ENCODE peak calls at places on chromosomes 2 and 18, in six cellular contexts. B is psoas muscle; H is CD4-positive, alpha-beta T cell; A is SK-N-SH; E is kidney epithelial cell; F is gastrocnemius medialis. O is an unnamed sample.
A peak's percentile ranks its signal among the peaks of the same experiment; 100 is the strongest.

GRCh38 chr2:141423212-141423611 is 707.6 kb downstream of the LRP1B start:
- DNase-seq in A (no peak), H (no peak), E (no peak), B (no peak), F (no peak), O (no peak)

GRCh38 chr2:74764429-74765272 is 69.3 kb upstream of the HK2 start:
- DNase-seq in B (no peak), H (no peak), A (no peak), F (no peak), E (no peak), O (no peak)

GRCh38 chr2:150142561-150142960 is 344.9 kb downstream of the RND3 start:
- DNase-seq in A (no peak), F (no peak), B (no peak), H (no peak), E (no peak), O (no peak)

GRCh38 chr2:205803507-205803906 is 121.2 kb downstream of the NRP2 start:
- DNase-seq in F (no peak), A (no peak), H (no peak), B (no peak), E (no peak), O (no peak)

GRCh38 chr18:9961031-9961430 is 47.2 kb downstream of the VAPA start:
- DNase-seq in E (no peak), H (no peak), F (no peak), A (no peak), B (no peak), O (no peak)

GRCh38 chr2:64722645-64723044 is 68.9 kb upstream of the SERTAD2 start:
- DNase-seq in E (no peak), H (no peak), F (no peak), A (no peak), B (no peak), O (no peak)

GRCh38 chr2:73238149-73238548 is 4.0 kb downstream of the CCT7 start:
- DNase-seq in F (no peak), H (no peak), A (no peak), B (no peak), E (no peak), O (no peak)

GRCh38 chr2:43425659-43426058 is 170.2 kb downstream of the THADA start:
- DNase-seq in H (no peak), E (no peak), B (no peak), A (no peak), F (no peak), O (no peak)

GRCh38 chr2:240259201-240259923 is 118.9 kb upstream of the OTOS start:
- DNase-seq in H (no peak), E (no peak), A (peak; percentile 58), F (peak; percentile 84), B (peak; percentile 92), O (peak; percentile 42)

GRCh38 chr2:22634167-22634566 is 750.8 kb upstream of the KLHL29 start:
- DNase-seq in H (no peak), A (peak; percentile 64), E (no peak), B (no peak), F (no peak), O (no peak)

GRCh38 chr2:67268806-67269205 is 128.3 kb upstream of the ETAA1 start:
- DNase-seq in E (no peak), B (no peak), H (no peak), F (no peak), A (no peak), O (no peak)

GRCh38 chr2:28567076-28567471 is 71.2 kb downstream of the PLB1 start:
- DNase-seq in H (peak; percentile 13), A (peak; percentile 71), E (no peak), F (no peak), B (no peak), O (no peak)

GRCh38 chr2:218259099-218259921 is 1.5 kb upstream of the GPBAR1 start:
- DNase-seq in F (no peak), E (no peak), B (peak; percentile 78), H (no peak), A (peak; percentile 81), O (no peak)

GRCh38 chr18:74063023-74063422 is 84.6 kb downstream of the FBXO15 start:
- DNase-seq in E (no peak), F (no peak), B (no peak), A (no peak), H (no peak), O (no peak)

GRCh38 chr2:38233231-38233983 is 143.7 kb downstream of the ATL2 start:
- DNase-seq in B (no peak), H (no peak), A (no peak), F (no peak), E (no peak), O (no peak)

GRCh38 chr2:175025946-175026345 is 20.8 kb upstream of the CHN1 start:
- DNase-seq in F (no peak), A (no peak), H (no peak), E (no peak), B (no peak), O (no peak)

GRCh38 chr2:7795358-7796199 is 878.4 kb downstream of the RNF144A start:
- DNase-seq in B (no peak), F (no peak), H (no peak), E (no peak), A (no peak), O (no peak)

GRCh38 chr2:23776021-23776420 is 150.9 kb downstream of the ATAD2B start:
- DNase-seq in F (no peak), E (no peak), H (no peak), B (no peak), A (no peak), O (no peak)

GRCh38 chr2:191908874-191909273 is 62.0 kb upstream of the CAVIN2 start:
- DNase-seq in F (no peak), H (no peak), B (no peak), E (no peak), A (no peak), O (no peak)

GRCh38 chr2:6977095-6977777 is 60.0 kb downstream of the RNF144A start:
- DNase-seq in A (no peak), H (no peak), F (no peak), B (peak; percentile 62), E (no peak), O (no peak)

GRCh38 chr2:199583676-199584075 is 125.9 kb upstream of the SATB2 start:
- DNase-seq in E (no peak), B (no peak), A (no peak), F (no peak), H (no peak), O (no peak)

GRCh38 chr2:165953306-165953654 is 296 bp downstream of the TTC21B start:
- DNase-seq in B (no peak), H (no peak), F (peak; percentile 17), E (no peak), A (no peak), O (peak; percentile 69)

DNA sequence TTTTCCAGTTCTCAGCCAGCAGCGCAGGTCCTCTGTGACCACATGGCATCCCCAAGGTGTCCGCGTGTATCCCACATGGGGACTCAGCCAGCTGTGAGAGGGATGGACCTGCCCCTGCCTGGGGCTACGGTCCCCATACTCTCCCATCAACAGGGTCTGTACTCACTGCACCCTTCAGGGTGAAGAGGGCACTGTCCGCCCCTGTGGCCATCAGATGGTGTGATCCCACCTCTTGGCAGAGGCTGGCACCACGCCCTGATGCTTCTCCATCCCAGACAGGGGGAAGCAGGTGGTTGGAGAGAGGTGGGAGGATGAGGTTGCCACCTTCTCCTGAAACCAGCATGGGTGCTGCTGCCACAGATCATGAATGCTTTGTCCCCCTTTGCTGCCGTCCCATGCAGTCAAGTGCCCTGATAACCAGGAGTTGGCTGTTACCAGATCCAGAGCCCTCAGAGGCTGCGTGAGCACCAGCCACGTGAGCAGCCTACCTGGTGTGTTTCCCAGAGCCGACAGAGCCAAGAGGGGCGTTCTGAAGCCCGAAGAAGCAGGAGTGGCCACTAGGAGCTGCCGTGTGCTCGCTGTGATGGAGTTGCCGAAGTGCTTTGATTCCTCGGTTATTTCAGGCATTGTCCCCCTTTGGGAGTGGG is 93.9 kb downstream of the SH3RF3 start:
- DNase-seq in E (no peak), H (no peak), F (no peak), A (no peak), B (no peak), O (no peak)
- TF ChIP-seq CTCF in E (no peak), H (no peak), F (no peak), A (no peak), B (no peak), O (no peak)

GRCh38 chr2:142586693-142587432 is 290.6 kb upstream of the KYNU start:
- DNase-seq in F (no peak), H (no peak), E (no peak), A (no peak), B (no peak), O (no peak)

GRCh38 chr2:142580691-142581090 is 296.8 kb upstream of the KYNU start:
- DNase-seq in B (no peak), A (no peak), F (no peak), E (no peak), H (no peak), O (no peak)

GRCh38 chr2:142585785-142586184 is 291.7 kb upstream of the KYNU start:
- DNase-seq in H (no peak), A (no peak), F (no peak), B (no peak), E (no peak), O (no peak)

GRCh38 chr2:142581491-142581890 is 296.0 kb upstream of the KYNU start:
- DNase-seq in H (no peak), F (no peak), B (no peak), A (no peak), E (no peak), O (no peak)

DNA sequence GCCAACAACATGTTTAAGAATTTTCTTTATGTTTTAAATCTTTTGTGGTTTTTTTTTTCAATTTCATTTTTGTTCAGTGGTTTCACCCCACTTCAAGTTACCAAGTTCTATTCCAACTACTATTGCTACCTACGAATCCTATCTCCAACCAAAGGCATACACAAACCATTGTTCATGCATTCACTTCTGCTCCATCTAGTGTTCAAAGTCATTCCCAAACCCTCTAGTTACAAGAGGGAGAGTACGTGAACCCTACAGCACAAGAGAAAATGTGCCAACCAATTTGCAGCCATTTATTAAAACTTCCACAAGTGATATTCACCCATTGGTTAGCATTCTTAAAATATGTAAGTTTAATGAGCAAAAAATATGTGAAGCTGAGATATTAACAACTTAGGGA is 295.1 kb upstream of the KYNU start:
- DNase-seq in E (no peak), H (no peak), A (no peak), B (no peak), F (no peak), O (no peak)
- H3K27me3 ChIP-seq in E (no peaks in the 10 kb centered on the region), H (no peaks in the 10 kb centered on the region), A (no peaks in the 10 kb centered on the region), B (no peaks in the 10 kb centered on the region), F (no peaks in the 10 kb centered on the region), O (no peaks in the 10 kb centered on the region)

DNA sequence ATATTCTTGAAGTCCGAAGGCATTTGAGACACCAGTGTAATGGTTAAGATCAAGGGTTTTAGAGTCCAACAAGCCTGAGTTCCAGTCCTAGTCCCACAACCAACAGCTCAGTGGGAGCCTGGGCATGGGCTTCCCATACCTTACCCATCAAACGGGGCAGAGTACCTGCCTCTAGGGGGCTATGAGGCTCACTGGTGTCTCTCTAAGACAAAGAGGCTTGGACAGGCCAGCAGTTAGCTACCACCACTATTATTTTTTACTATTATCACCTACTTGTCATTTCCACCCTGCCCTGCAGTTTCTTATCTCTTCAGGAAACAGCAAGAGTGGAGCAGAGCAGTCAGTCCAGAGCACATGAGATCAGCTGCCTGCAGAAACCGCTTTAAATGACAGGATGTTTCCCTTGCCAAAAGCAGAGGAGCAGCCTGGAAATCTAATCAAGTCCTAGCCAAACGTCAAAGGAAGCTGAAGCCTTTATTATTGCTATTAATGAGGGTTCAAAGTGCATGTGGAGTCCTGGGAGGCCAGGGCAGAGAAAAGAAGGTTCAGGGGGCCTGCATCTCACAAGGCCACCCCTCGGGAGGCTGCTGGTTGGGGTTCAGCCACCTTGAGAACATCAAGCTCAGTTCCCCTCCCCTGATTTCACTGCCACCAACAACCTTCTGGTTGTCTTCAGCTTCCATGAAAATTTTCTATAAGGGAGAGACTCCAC is 66.6 kb downstream of the STPG4 start:
- DNase-seq in F (no peak), E (no peak), A (peak; percentile 87), H (no peak), B (no peak), O (no peak)
- TF ChIP-seq CTCF in F (no peak), E (peak; percentile 16), A (peak; percentile 57), H (no peak), B (no peak), O (no peak)

GRCh38 chr18:37254973-37255372 is 310.6 kb downstream of the CELF4 start:
- DNase-seq in H (no peak), F (no peak), E (no peak), A (no peak), B (no peak), O (peak; percentile 17)
- H3K27me3 ChIP-seq in H (peaks cover 43% of the 10 kb centered on the region), F (peaks cover 36% of the 10 kb centered on the region), E (peaks cover 51% of the 10 kb centered on the region), A (no peaks in the 10 kb centered on the region), B (peaks cover 7% of the 10 kb centered on the region), O (peaks cover 15% of the 10 kb centered on the region)